ENCODE peak calls at places on chromosomes 6 and 20, in five cellular contexts. F, P, H, I and N are unnamed samples. For H3K4me1, the result is how much of the 10 kb centered on the place peaks cover.

GRCh38 chr6:17845598-17845997 is 138.9 kb upstream of the NUP153 start:
- DNase-seq in F (no peak), P (no peak), H (no peak), I (no peak), N (no peak)

GRCh38 chr6:167764713-167765479 is 61.8 kb upstream of the AFDN start:
- DNase-seq in F (no peak), P (no peak), H (no peak), I (no peak), N (peak)

GRCh38 chr6:2731281-2731909 is 19.3 kb downstream of the MYLK4 start:
- DNase-seq in F (peak), P (no peak), H (no peak), I (peak), N (no peak)

GRCh38 chr6:138491020-138491419 is 8.3 kb downstream of the NHSL1 start:
- DNase-seq in F (no peak), P (no peak), H (no peak), I (no peak), N (no peak)

GRCh38 chr6:136927313-136927712 is 5.2 kb downstream of the SLC35D3 start:
- DNase-seq in F (peak), P (peak), H (peak), I (peak), N (peak)

GRCh38 chr6:128124713-128125112 is 223.9 kb upstream of the THEMIS start:
- DNase-seq in F (no peak), P (no peak), H (no peak), I (peak), N (no peak)

GRCh38 chr6:136510299-136510698 is 39.9 kb downstream of the MAP7 start:
- DNase-seq in F (no peak), P (no peak), H (no peak), I (no peak), N (no peak)

GRCh38 chr6:75291331-75291730 is 6.7 kb upstream of the TMEM30A start:
- DNase-seq in F (no peak), P (no peak), H (no peak), I (no peak), N (no peak)

GRCh38 chr20:51678041-51678697 is 90.0 kb downstream of the ATP9A start:
- DNase-seq in F (no peak), P (no peak), H (no peak), I (no peak), N (no peak)

GRCh38 chr6:136284909-136285308 is 4.7 kb downstream of the BCLAF1 start:
- DNase-seq in F (no peak), P (no peak), H (no peak), I (peak), N (peak)

GRCh38 chr6:111791415-111791814 is 81.8 kb downstream of the FYN start:
- DNase-seq in F (no peak), P (no peak), H (no peak), I (no peak), N (no peak)

GRCh38 chr6:113564401-113565161 is 292.6 kb upstream of the MARCKS start:
- DNase-seq in F (peak), P (no peak), H (no peak), I (no peak), N (peak)

GRCh38 chr6:37665309-37665708 is 32.4 kb downstream of the MDGA1 start:
- DNase-seq in F (no peak), P (no peak), H (peak), I (no peak), N (no peak)

GRCh38 chr6:51827580-51827979 is 259.8 kb downstream of the PKHD1 start:
- DNase-seq in F (no peak), P (no peak), H (no peak), I (no peak), N (no peak)

GRCh38 chr6:96059586-96059985 is 43.8 kb downstream of the FUT9 start:
- DNase-seq in F (no peak), P (no peak), H (no peak), I (no peak), N (no peak)

GRCh38 chr6:50990750-50991446 is 172.2 kb downstream of the TFAP2B start:
- DNase-seq in F (no peak), P (no peak), H (no peak), I (no peak), N (no peak)

GRCh38 chr20:24109008-24109407 is 120.4 kb upstream of the GGTLC1 start:
- DNase-seq in F (peak), P (no peak), H (peak), I (no peak), N (no peak)

GRCh38 chr6:26213334-26214075 is 126.3 kb downstream of the HFE start:
- DNase-seq in F (no peak), P (no peak), H (no peak), I (no peak), N (no peak)

GRCh38 chr20:59004763-59005522 is 2.1 kb downstream of the CTSZ start:
- DNase-seq in F (no peak), P (peak), H (peak), I (no peak), N (peak)

GRCh38 chr6:170156448-170157375 is 134.2 kb downstream of the DLL1 start:
- DNase-seq in F (no peak), P (no peak), H (no peak), I (no peak), N (peak)

GRCh38 chr6:126054258-126054702 is 67.9 kb downstream of the TRMT11 start:
- DNase-seq in F (no peak), P (no peak), H (no peak), I (no peak), N (no peak)

GRCh38 chr6:100968934-100969333 is 87.8 kb upstream of the ASCC3 start:
- DNase-seq in F (peak), P (no peak), H (peak), I (no peak), N (no peak)

GRCh38 chr6:150846641-150847040 is 18.9 kb upstream of the MTHFD1L start:
- DNase-seq in F (no peak), P (no peak), H (no peak), I (no peak), N (no peak)

GRCh38 chr20:55090301-55090700 is 614.9 kb downstream of the DOK5 start:
- DNase-seq in F (no peak), P (no peak), H (no peak), I (no peak), N (no peak)

GRCh38 chr20:23308024-23308423 is 42.6 kb upstream of the NXT1 start:
- DNase-seq in F (no peak), P (no peak), H (no peak), I (no peak), N (peak)

GRCh38 chr6:108160009-108160408 is 5.8 kb upstream of the NR2E1 start:
- DNase-seq in F (peak), P (no peak), H (no peak), I (no peak), N (no peak)

GRCh38 chr20:50303573-50304500 is 113.2 kb downstream of the CEBPB start:
- DNase-seq in F (peak), P (no peak), H (no peak), I (no peak), N (peak)

GRCh38 chr6:20454201-20454824 is 52.6 kb downstream of the E2F3 start:
- DNase-seq in F (no peak), P (no peak), H (no peak), I (peak), N (no peak)

GRCh38 chr6:37624606-37625574 is 72.8 kb downstream of the MDGA1 start:
- DNase-seq in F (no peak), P (no peak), H (no peak), I (peak), N (peak)

GRCh38 chr6:133553652-133554051 is 312.5 kb downstream of the EYA4 start:
- DNase-seq in F (no peak), P (peak), H (peak), I (peak), N (peak)

GRCh38 chr6:113636357-113636824 is 220.8 kb upstream of the MARCKS start:
- DNase-seq in F (no peak), P (no peak), H (no peak), I (peak), N (no peak)

GRCh38 chr20:51029963-51030930 is 7.3 kb upstream of the KCNG1 start:
- DNase-seq in F (no peak), P (no peak), H (no peak), I (no peak), N (peak)

GRCh38 chr6:72374864-72375263 is 247.0 kb upstream of the KCNQ5 start:
- DNase-seq in F (peak), P (no peak), H (no peak), I (peak), N (no peak)

GRCh38 chr6:72374172-72374571 is 247.7 kb upstream of the KCNQ5 start:
- DNase-seq in F (no peak), P (no peak), H (no peak), I (no peak), N (no peak)

GRCh38 chr6:72376736-72377135 is 245.1 kb upstream of the KCNQ5 start:
- DNase-seq in F (no peak), P (no peak), H (no peak), I (no peak), N (no peak)

GRCh38 chr6:72367439-72367838 is 254.4 kb upstream of the KCNQ5 start:
- DNase-seq in F (no peak), P (no peak), H (no peak), I (no peak), N (peak)

GRCh38 chr6:72371473-72371872 is 250.4 kb upstream of the KCNQ5 start:
- DNase-seq in F (no peak), P (no peak), H (peak), I (no peak), N (no peak)
- H2AFZ ChIP-seq in F (no peak), P (peak), H (peak), I (peak), N (no peak)

GRCh38 chr20:36490191-36490590 is 51.1 kb upstream of the MYL9 start:
- DNase-seq in F (no peak), P (no peak), H (no peak), I (no peak), N (no peak)

GRCh38 chr20:36483205-36483918 is 58.0 kb upstream of the MYL9 start:
- DNase-seq in F (no peak), P (no peak), H (no peak), I (no peak), N (no peak)

GRCh38 chr20:36483919-36484808 is 57.2 kb upstream of the MYL9 start:
- DNase-seq in F (no peak), P (no peak), H (no peak), I (peak), N (peak)

GRCh38 chr20:36485286-36485685 is 56.0 kb upstream of the MYL9 start:
- DNase-seq in F (no peak), P (no peak), H (no peak), I (no peak), N (no peak)

DNA sequence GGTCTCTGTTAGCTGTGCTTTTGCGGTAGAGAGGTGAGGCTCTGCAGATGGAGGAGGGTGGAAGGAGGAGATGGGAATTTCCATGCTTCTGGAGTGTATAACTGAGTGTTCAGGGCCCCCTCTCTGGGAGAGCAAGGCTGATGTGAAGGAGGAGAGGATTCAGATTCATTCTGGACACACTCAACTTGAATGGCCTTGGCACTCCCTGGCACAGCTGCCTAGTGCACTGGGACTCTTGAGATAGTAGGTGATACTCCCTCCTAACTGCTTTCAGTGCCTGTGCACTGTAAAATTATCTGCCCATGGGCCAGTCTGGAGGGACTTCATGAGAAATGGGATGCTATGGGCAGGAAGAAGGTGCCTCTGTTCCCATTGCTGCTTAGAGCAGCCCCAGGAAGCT is 54.2 kb upstream of the MYL9 start:
- DNase-seq in F (no peak), P (no peak), H (peak), I (no peak), N (no peak)
- H3K4me1 ChIP-seq in F (under half), P (under half), H (under half), I (under half), N (under half)

DNA sequence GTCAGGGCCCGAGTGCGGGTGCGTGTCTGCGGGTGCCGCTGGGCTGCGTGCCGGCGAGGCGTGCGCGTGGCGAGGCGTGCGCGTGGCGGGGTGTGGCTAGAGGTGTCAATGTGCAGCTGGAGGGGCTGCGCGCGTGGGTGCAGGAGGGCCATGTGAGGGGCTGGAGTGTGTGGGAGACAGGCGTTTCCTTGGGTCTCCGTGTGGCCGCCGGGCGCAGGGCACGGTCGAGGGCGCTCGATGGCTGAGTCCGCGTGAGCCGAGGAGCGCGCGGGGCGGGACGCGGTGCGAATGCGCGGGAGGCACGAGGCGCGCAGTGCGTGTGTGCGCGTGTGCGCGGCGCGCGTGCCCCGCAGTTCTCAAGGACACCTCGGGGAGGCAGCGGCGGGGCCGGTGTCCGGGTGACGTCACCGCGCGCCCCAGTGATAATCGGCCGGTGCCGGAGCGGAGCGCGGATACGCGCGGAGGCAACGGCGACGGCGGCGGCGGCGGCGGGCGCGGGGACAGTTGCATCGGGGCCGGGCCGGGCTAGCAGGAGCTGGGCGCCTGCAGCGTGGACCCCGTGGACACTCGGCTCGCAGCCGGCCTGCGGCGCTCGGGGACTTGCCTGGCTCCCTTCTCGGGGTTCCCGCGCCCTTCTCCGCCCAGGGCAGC is 38.7 kb downstream of the YTHDF1 start:
- DNase-seq in F (no peak), P (no peak), H (no peak), I (no peak), N (peak)
- H2AFZ ChIP-seq in F (no peak), P (no peak), H (no peak), I (no peak), N (no peak)

DNA sequence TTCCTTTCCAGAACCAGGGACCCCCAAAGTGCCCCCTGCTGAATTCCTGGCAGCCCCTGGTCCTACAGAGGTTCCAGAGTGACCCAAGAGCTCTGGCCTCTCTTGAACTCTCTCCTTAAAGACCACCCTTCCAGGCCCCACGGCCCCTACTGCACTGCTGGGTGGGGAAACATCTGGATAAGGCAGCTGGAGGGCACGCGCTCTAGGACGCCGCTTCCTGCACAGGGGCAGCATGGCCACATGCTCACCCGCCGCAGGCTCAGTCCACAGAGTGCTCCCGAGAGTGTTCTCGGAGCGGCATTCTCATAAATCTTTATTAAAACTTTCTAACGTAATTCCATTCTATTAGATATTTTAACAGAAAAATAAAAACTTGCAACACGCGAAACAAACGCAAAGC is 37.0 kb downstream of the RRBP1 start:
- DNase-seq in F (no peak), P (no peak), H (no peak), I (no peak), N (no peak)
- H3K4me1 ChIP-seq in F (under half), P (half or more), H (under half), I (under half), N (under half)

GRCh38 chr6:40962241-40962640 is 76.8 kb downstream of the UNC5CL start:
- DNase-seq in F (no peak), P (no peak), H (no peak), I (peak), N (peak)
- H2AFZ ChIP-seq in F (no peak), P (no peak), H (no peak), I (no peak), N (no peak)

GRCh38 chr6:158816329-158816728 is 2.8 kb downstream of the EZR start:
- DNase-seq in F (no peak), P (peak), H (no peak), I (no peak), N (no peak)

GRCh38 chr6:158815379-158815724 is 3.8 kb downstream of the EZR start:
- DNase-seq in F (no peak), P (no peak), H (no peak), I (no peak), N (no peak)

GRCh38 chr6:158817298-158818007 is 1.7 kb downstream of the EZR start:
- DNase-seq in F (no peak), P (peak), H (peak), I (no peak), N (peak)

GRCh38 chr6:158818008-158818579 is 1.1 kb downstream of the EZR start:
- DNase-seq in F (peak), P (peak), H (peak), I (peak), N (peak)

GRCh38 chr6:158815915-158816314 is 3.3 kb downstream of the EZR start:
- DNase-seq in F (no peak), P (no peak), H (no peak), I (no peak), N (no peak)
- H3K4me1 ChIP-seq in F (under half), P (half or more), H (half or more), I (under half), N (under half)

GRCh38 chr6:144379356-144379755 is 94.2 kb downstream of the UTRN start:
- DNase-seq in F (no peak), P (no peak), H (no peak), I (no peak), N (no peak)

GRCh38 chr6:144390202-144390601 is 105.1 kb downstream of the UTRN start:
- DNase-seq in F (peak), P (no peak), H (no peak), I (no peak), N (no peak)

GRCh38 chr6:144378437-144378836 is 93.3 kb downstream of the UTRN start:
- DNase-seq in F (no peak), P (no peak), H (no peak), I (peak), N (peak)

GRCh38 chr6:144383336-144383735 is 98.2 kb downstream of the UTRN start:
- DNase-seq in F (no peak), P (no peak), H (no peak), I (no peak), N (no peak)

DNA sequence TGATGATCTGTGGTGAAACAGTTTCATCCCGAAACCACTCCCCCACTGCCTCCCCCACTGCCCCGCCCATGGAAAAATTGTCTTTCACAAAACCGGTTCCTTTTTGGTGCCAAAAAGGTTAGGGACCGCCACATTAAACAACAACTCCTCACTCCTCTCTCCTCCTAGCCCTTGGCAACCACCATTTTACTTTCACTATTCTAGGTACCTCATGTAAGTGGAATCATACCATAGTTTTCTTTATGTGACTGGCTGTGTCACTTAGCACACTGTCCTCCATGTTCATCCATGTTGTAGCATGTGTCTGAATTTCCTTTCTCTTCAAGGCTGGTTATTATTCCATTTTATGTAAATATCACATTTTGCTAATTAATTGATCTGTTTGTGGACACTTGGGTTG is 99.3 kb downstream of the UTRN start:
- DNase-seq in F (no peak), P (no peak), H (no peak), I (no peak), N (no peak)
- H2AFZ ChIP-seq in F (no peak), P (no peak), H (no peak), I (no peak), N (no peak)